ENCODE peak calls at places on chromosomes 3 and 15, in nine cellular contexts. O is Right ventricle myocardium superior; A is fibroblast of gingiva; P is ureter; E is memory B cell; G is naive thymus-derived CD4-positive, alpha-beta T cell; V is heart right ventricle; Y is B cell; R is HEK293T. S is an unnamed sample.

GRCh38 chr3:23611737-23612295 is 193.9 kb upstream of the UBE2E1 start:
- DNase-seq in O (peak; percentile 90), A (peak; percentile 64), P (peak; percentile 68), E (no peak), G (no peak), V (peak; percentile 87), Y (peak; percentile 49), R (no peak), S (no peak)

GRCh38 chr15:31133890-31134289 is 32.4 kb upstream of the TRPM1 start:
- DNase-seq in O (no peak), A (no peak), P (no peak), E (no peak), G (no peak), V (no peak), Y (no peak), R (no peak), S (no peak)

GRCh38 chr3:82085811-82086475 is 324.5 kb upstream of the GBE1 start:
- DNase-seq in O (no peak), A (peak; percentile 63), P (no peak), E (no peak), G (no peak), V (no peak), Y (no peak), R (no peak), S (no peak)

GRCh38 chr15:50543556-50543955 is 2.9 kb downstream of the USP50 start:
- DNase-seq in O (no peak), A (peak; percentile 73), P (no peak), E (no peak), G (no peak), V (no peak), Y (no peak), R (no peak), S (no peak)

GRCh38 chr3:66554178-66554577 is 53.4 kb upstream of the LRIG1 start:
- DNase-seq in O (no peak), A (peak; percentile 46), P (no peak), E (no peak), G (no peak), V (no peak), Y (no peak), R (no peak), S (no peak)

GRCh38 chr3:148955544-148956346 is 35.6 kb upstream of the GYG1 start:
- DNase-seq in O (no peak), A (peak; percentile 97), P (peak; percentile 61), E (peak; percentile 34), G (peak; percentile 41), V (no peak), Y (no peak), R (peak; percentile 62), S (peak; percentile 67)

GRCh38 chr3:78880588-78881461 is 887.0 kb downstream of the ROBO1 start:
- DNase-seq in O (no peak), A (peak; percentile 57), P (no peak), E (no peak), G (no peak), V (no peak), Y (no peak), R (no peak), S (no peak)

GRCh38 chr3:127822166-127822835 is at the start of gene MGLL:
- DNase-seq in O (peak; percentile 64), A (peak; percentile 38), P (peak; percentile 59), E (no peak), G (no peak), V (peak; percentile 55), Y (no peak), R (peak; percentile 40), S (no peak)

GRCh38 chr3:114333180-114333922 is 39.5 kb downstream of the TIGIT start:
- DNase-seq in O (no peak), A (no peak), P (no peak), E (no peak), G (no peak), V (no peak), Y (no peak), R (no peak), S (no peak)

GRCh38 chr15:94478763-94479162 is 247.4 kb downstream of the MCTP2 start:
- DNase-seq in O (no peak), A (no peak), P (no peak), E (no peak), G (no peak), V (no peak), Y (no peak), R (no peak), S (no peak)

GRCh38 chr3:149004622-149005021 is 13.3 kb downstream of the GYG1 start:
- DNase-seq in O (no peak), A (peak; percentile 45), P (no peak), E (no peak), G (no peak), V (no peak), Y (no peak), R (no peak), S (peak; percentile 88)

GRCh38 chr3:25540187-25540765 is 112.2 kb downstream of the RARB start:
- DNase-seq in O (no peak), A (no peak), P (no peak), E (no peak), G (no peak), V (no peak), Y (no peak), R (no peak), S (peak; percentile 64)

GRCh38 chr3:129938140-129938930 is 36.2 kb upstream of the TRH start:
- DNase-seq in O (no peak), A (no peak), P (no peak), E (no peak), G (no peak), V (no peak), Y (peak; percentile 6), R (no peak), S (no peak)

GRCh38 chr3:38585791-38586420 is 63.6 kb downstream of the SCN5A start:
- DNase-seq in O (no peak), A (no peak), P (peak; percentile 32), E (no peak), G (no peak), V (no peak), Y (peak; percentile 6), R (no peak), S (no peak)

GRCh38 chr15:43792761-43793493 is 807 bp downstream of the SERF2 start:
- DNase-seq in O (peak; percentile 59), A (peak; percentile 40), P (peak; percentile 54), E (no peak), G (peak; percentile 29), V (peak; percentile 33), Y (no peak), R (no peak), S (no peak)

GRCh38 chr15:63414474-63415201 is 33.0 kb upstream of the CA12 start:
- DNase-seq in O (no peak), A (no peak), P (no peak), E (no peak), G (peak; percentile 44), V (no peak), Y (no peak), R (no peak), S (no peak)

GRCh38 chr3:72960812-72961518 is 35.6 kb upstream of the PPP4R2 start:
- DNase-seq in O (peak; percentile 53), A (peak; percentile 82), P (peak; percentile 52), E (no peak), G (no peak), V (peak; percentile 14), Y (no peak), R (no peak), S (peak; percentile 75)

GRCh38 chr3:140363801-140364200 is 314.1 kb upstream of the TRIM42 start:
- DNase-seq in O (peak; percentile 60), A (no peak), P (no peak), E (no peak), G (no peak), V (peak; percentile 17), Y (no peak), R (no peak), S (no peak)

GRCh38 chr3:165895919-165896318 is 58.7 kb upstream of the BCHE start:
- DNase-seq in O (no peak), A (no peak), P (no peak), E (no peak), G (no peak), V (no peak), Y (no peak), R (peak; percentile 27), S (no peak)